ENCODE peak calls at places on chromosome X, in four cellular contexts. X, O, K and I are unnamed samples.

GRCh38 chrX:72051589-72051988 is 80.1 kb downstream of the RTL5 start:
- DNase-seq in X (no peak), O (no peak), K (no peak), I (no peak)

GRCh38 chrX:150547511-150548115 is 20.8 kb upstream of the MTM1 start:
- DNase-seq in X (no peak), O (peak), K (peak), I (no peak)

GRCh38 chrX:42943051-42943450 is 165.1 kb upstream of the PPP1R2C start:
- DNase-seq in X (no peak), O (no peak), K (no peak), I (no peak)

GRCh38 chrX:54639346-54640102 is 109.5 kb downstream of the GNL3L start:
- DNase-seq in X (peak), O (peak), K (peak), I (peak)

GRCh38 chrX:53266175-53266574 is 15.2 kb downstream of the IQSEC2 start:
- DNase-seq in X (peak), O (no peak), K (no peak), I (no peak)

GRCh38 chrX:113833096-113833495 is 750.8 kb upstream of the HTR2C start:
- DNase-seq in X (no peak), O (no peak), K (no peak), I (no peak)

GRCh38 chrX:101482296-101482695 is 3.0 kb upstream of the ARMCX4 start:
- DNase-seq in X (no peak), O (no peak), K (no peak), I (no peak)

GRCh38 chrX:136031626-136032025 is 46.4 kb downstream of the SLC9A6 start:
- DNase-seq in X (no peak), O (no peak), K (no peak), I (no peak)

GRCh38 chrX:83759872-83760271 is 101.1 kb upstream of the CYLC1 start:
- DNase-seq in X (no peak), O (no peak), K (no peak), I (no peak)

GRCh38 chrX:138775501-138775900 is 64.0 kb upstream of the FGF13 start:
- DNase-seq in X (no peak), O (no peak), K (peak), I (peak)

GRCh38 chrX:63513825-63514574 is 162.9 kb upstream of the SPIN4 start:
- DNase-seq in X (no peak), O (peak), K (peak), I (peak)

GRCh38 chrX:136336623-136337022 is 35.9 kb downstream of the ADGRG4 start:
- DNase-seq in X (no peak), O (no peak), K (peak), I (no peak)

GRCh38 chrX:117996918-117997480 is 119.6 kb downstream of the KLHL13 start:
- DNase-seq in X (no peak), O (no peak), K (peak), I (no peak)

GRCh38 chrX:25206761-25207160 is 191.0 kb upstream of the ARX start:
- DNase-seq in X (no peak), O (no peak), K (no peak), I (no peak)

GRCh38 chrX:47145408-47146120 is 543 bp downstream of the RBM10 start:
- DNase-seq in X (no peak), O (no peak), K (no peak), I (no peak)

GRCh38 chrX:45765281-45765680 is 564.6 kb upstream of the DIPK2B start:
- DNase-seq in X (no peak), O (no peak), K (no peak), I (no peak)
- H3K27ac ChIP-seq in X (peak), O (no peak), K (peak), I (no peak)

DNA sequence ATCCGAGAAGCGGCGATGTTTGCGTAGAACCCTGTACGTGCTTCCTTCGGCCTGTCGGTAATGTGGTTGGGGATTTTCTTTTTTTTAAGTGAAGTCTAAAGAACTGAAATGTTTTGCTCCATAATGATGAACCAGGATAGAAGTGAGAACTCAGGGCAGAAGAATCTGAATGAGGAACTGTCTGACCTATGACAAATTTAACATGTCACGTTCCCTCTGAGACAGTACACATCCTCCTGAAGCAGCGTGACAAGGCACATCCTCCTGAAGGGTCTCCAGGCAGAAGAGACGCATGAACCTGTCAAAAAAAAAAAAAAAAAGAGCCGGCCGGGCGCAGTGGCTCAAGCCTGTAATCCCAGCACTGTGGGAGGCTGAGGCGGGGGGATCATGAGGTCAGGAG is 6.2 kb downstream of the CSF2RA start:
- DNase-seq in X (no peak), O (no peak), K (no peak), I (no peak)
- H3K27ac ChIP-seq in X (no peak), O (no peak), K (no peak), I (no peak)

DNA sequence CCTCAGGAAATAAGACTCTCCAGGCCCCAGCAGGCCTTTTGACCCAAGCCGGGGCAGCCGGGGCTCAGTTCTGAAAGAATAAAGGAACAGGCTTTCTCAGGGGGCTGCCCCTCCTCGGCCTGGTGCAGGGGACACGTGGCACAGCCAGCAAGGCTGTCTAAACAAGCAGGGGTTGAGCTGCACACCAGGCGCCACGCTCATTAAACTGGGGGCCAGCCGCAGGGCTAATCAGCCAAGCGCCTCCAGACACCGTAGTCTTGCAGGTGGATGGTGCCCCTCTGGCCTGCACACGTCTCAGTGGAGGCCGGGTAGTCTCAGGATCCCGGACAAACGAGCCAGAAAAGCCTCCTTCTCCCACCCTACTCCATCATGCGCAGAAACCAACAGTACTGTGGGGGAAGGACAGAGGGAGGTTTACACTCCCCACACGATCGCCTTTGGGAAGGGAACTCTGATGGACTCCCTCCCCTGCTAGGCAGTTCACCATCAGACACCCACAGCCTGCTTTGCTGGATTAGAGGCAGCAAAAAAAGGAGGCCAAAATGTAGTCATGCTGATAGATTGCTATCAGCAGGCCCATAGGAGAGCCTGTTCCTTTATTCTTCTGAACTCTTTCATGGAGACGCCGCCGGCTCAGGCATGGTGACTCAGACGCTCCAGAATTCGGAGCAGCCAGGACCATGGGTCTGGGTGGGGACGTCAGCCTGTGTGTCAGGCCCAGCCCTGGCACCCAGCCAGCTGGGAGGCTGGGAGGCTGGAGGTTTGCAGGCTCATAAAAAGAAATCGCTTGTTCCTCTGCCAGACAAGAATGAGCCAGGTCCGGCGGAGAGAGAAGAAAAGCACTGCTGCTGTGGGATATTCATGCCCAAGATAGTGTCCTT is 342.4 kb downstream of the BCOR start:
- DNase-seq in X (no peak), O (peak), K (peak), I (peak)
- H3K27ac ChIP-seq in X (no peak), O (peak), K (peak), I (peak)

GRCh38 chrX:123959281-123960063 is 2.0 kb upstream of the STAG2 start:
- DNase-seq in X (no peak), O (peak), K (peak), I (no peak)
- H3K27ac ChIP-seq in X (peak), O (peak), K (peak), I (peak)

DNA sequence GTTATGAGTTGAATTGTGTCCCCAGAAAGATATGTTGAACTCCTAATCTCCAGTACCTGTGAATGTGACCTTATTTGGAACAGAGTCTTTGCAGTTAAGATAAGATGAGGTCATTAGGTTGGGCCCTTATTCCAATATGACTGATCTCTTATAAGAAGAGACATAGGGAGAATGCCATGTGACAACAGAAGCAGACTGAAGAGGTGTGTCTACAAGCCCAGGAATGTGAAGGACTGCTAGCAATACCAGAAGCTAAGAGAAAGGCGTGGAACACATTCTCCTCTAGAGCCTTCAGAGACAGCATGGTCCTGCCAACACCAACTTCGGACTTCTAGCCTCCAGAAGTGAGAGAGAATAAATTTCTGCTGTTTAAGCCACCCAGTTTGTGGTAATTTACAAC is 22.5 kb upstream of the USP27X start:
- DNase-seq in X (no peak), O (no peak), K (no peak), I (no peak)
- H3K27ac ChIP-seq in X (no peak), O (no peak), K (no peak), I (no peak)

GRCh38 chrX:31224321-31225012 is 152.6 kb upstream of the FTHL17 start:
- DNase-seq in X (no peak), O (no peak), K (peak), I (no peak)
- H3K27ac ChIP-seq in X (no peak), O (no peak), K (no peak), I (peak)

DNA sequence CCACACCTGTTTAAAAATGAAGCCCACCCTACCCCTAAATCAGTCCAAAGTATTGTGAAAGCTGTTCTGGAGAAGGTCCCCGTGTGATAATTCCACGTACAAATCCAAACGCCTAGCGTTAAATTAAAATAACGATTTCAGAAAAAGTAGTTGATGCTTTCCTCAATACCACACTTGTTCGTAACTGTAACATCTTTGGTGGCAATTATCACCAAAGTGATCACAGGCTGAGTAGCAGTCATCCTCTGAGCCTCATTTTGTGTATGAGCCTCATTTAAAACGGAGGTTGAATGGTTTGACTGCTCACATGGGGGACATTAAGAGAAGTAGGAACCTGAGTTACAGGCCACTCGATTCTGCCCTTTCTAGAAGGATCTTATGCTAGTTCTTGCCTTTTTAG is 92.9 kb downstream of the GEMIN8 start:
- DNase-seq in X (no peak), O (no peak), K (no peak), I (no peak)
- H3K27ac ChIP-seq in X (no peak), O (no peak), K (no peak), I (no peak)